ENCODE peak calls at places on chromosomes 13 and 19, in ten cellular contexts. N is foreskin fibroblast, T is cardiac fibroblast, I is heart left ventricle, K is thoracic aorta, W is left ventricle myocardium inferior, G is mucosa of descending colon, D is tibial nerve, M is body of pancreas, O is BE2C. A is an unnamed sample.
A peak's percentile ranks its signal among the peaks of the same experiment; 100 is the strongest.

GRCh38 chr13:49620170-49620621 is 8.1 kb upstream of the ARL11 start:
- DNase-seq in D (no peak), K (no peak), I (no peak), W (no peak), G (peak; percentile 59), N (peak; percentile 50), T (no peak), M (no peak), O (no peak), A (no peak)

GRCh38 chr19:19514215-19514633 is 1.1 kb downstream of the TSSK6 start:
- DNase-seq in G (peak; percentile 64), T (peak; percentile 61), M (peak; percentile 32), O (no peak), N (peak; percentile 75), K (no peak), I (peak; percentile 95), W (peak; percentile 84), D (no peak), A (no peak)

GRCh38 chr13:113491418-113491883 is 940 bp upstream of the DCUN1D2 start:
- DNase-seq in O (no peak), N (peak; percentile 66), T (peak; percentile 37), M (peak; percentile 47), D (no peak), W (peak; percentile 45), K (no peak), G (peak; percentile 67), I (no peak), A (peak; percentile 41)

GRCh38 chr13:55553736-55554135 is 1587.0 kb upstream of the PRR20A start:
- DNase-seq in I (no peak), K (no peak), N (no peak), O (no peak), W (no peak), D (no peak), M (no peak), G (no peak), T (no peak), A (no peak)

GRCh38 chr13:48263196-48263595 is 30.2 kb downstream of the ITM2B start:
- DNase-seq in I (no peak), T (peak; percentile 22), M (no peak), G (no peak), K (no peak), N (peak; percentile 9), W (no peak), O (no peak), D (no peak), A (no peak)

GRCh38 chr13:103066991-103067390 is 774 bp upstream of the SLC10A2 start:
- DNase-seq in D (no peak), T (no peak), O (no peak), G (no peak), K (no peak), N (no peak), W (no peak), M (no peak), I (no peak), A (no peak)

GRCh38 chr19:3712663-3713531 is 4.7 kb downstream of the TJP3 start:
- DNase-seq in O (no peak), I (no peak), G (peak; percentile 77), T (no peak), M (peak; percentile 57), N (no peak), W (no peak), K (no peak), D (no peak), A (no peak)

GRCh38 chr13:24254151-24254810 is 55.1 kb upstream of the C1QTNF9 start:
- DNase-seq in W (no peak), N (no peak), O (no peak), M (no peak), K (no peak), T (peak; percentile 77), G (no peak), D (no peak), I (no peak), A (no peak)

GRCh38 chr19:15354557-15355296 is 22.4 kb upstream of the BRD4 start:
- DNase-seq in T (no peak), I (no peak), D (no peak), N (no peak), O (no peak), G (no peak), K (no peak), M (no peak), W (no peak), A (no peak)

GRCh38 chr13:112651306-112651705 is 38.5 kb upstream of the ATP11A start:
- DNase-seq in O (no peak), W (no peak), G (no peak), N (no peak), D (no peak), K (no peak), I (no peak), T (peak; percentile 2), M (no peak), A (no peak)

GRCh38 chr19:51158474-51159129 is 16.5 kb downstream of the SIGLEC7 start:
- DNase-seq in D (no peak), O (peak; percentile 69), N (peak; percentile 25), W (peak; percentile 52), K (no peak), G (no peak), I (peak; percentile 78), M (peak; percentile 64), T (peak; percentile 47), A (peak; percentile 79)

DNA sequence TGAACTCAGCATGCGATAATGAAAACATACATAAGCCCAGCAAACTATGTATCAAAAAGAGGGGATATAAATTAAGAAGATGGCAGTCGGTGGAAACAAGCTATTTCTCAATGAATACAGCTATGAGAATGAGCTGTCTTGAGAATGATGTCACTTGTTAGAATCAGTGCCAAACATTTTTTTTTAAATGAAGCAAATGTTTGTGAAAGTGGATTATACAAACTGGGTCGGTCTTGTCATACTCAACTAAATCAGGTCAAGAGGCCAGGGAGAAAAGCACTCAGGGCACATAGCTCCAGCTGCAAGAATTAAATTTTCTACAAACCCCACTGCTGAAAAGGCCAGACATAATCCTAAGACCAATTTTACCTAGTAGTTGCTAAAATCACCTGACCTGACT is 1048.3 kb downstream of the SLITRK1 start:
- DNase-seq in W (no peak), O (no peak), I (no peak), K (no peak), T (peak; percentile 2), G (no peak), M (no peak), D (no peak), N (peak; percentile 31), A (no peak)
- TF ChIP-seq CTCF in W (no peak), O (no peak), I (no peak), K (no peak), T (no peak), G (no peak), M (no peak), D (no peak), N (no peak), A (no peak)

GRCh38 chr19:47113446-47114348 is at the start of gene ZC3H4:
- DNase-seq in G (peak; percentile 95), I (peak; percentile 94), W (peak; percentile 92), T (peak; percentile 96), O (peak; percentile 92), D (peak; percentile 93), N (peak; percentile 96), M (peak; percentile 97), K (peak; percentile 90), A (peak; percentile 93)

GRCh38 chr19:47111682-47112165 is 1.9 kb downstream of the ZC3H4 start:
- DNase-seq in O (no peak), T (no peak), D (no peak), G (no peak), W (no peak), M (no peak), I (no peak), N (no peak), K (no peak), A (no peak)

GRCh38 chr19:47112664-47113445 is 721 bp downstream of the ZC3H4 start:
- DNase-seq in T (peak; percentile 99), D (peak; percentile 98), O (peak; percentile 99), M (peak; percentile 99), G (peak; percentile 100), N (peak; percentile 100), W (peak; percentile 99), I (peak; percentile 99), K (peak; percentile 96), A (peak; percentile 99)

GRCh38 chr19:47111081-47111589 is 2.4 kb downstream of the ZC3H4 start:
- DNase-seq in K (no peak), O (peak; percentile 40), M (peak; percentile 36), W (no peak), G (peak; percentile 65), I (peak; percentile 69), N (no peak), T (no peak), D (no peak), A (no peak)

GRCh38 chr19:47112166-47112663 is 1.4 kb downstream of the ZC3H4 start:
- DNase-seq in G (peak; percentile 95), W (peak; percentile 92), K (no peak), N (peak; percentile 94), I (peak; percentile 96), M (peak; percentile 84), O (peak; percentile 90), T (peak; percentile 88), D (peak; percentile 72), A (peak; percentile 66)
- TF ChIP-seq CTCF in G (no peak), W (no peak), K (no peak), N (no peak), I (no peak), M (no peak), O (no peak), T (no peak), D (no peak), A (no peak)

GRCh38 chr13:60986301-60986700 is 429.3 kb downstream of the PCDH20 start:
- DNase-seq in N (no peak), T (no peak), O (no peak), G (no peak), K (no peak), M (no peak), I (no peak), W (no peak), D (no peak), A (no peak)

GRCh38 chr13:60990032-60990733 is 425.5 kb downstream of the PCDH20 start:
- DNase-seq in W (no peak), D (no peak), N (no peak), G (peak; percentile 35), K (no peak), M (peak; percentile 39), T (peak; percentile 1), I (no peak), O (no peak), A (peak; percentile 11)
- TF ChIP-seq CTCF in W (no peak), D (no peak), N (no peak), G (no peak), K (no peak), M (no peak), T (no peak), I (no peak), O (peak; percentile 13), A (no peak)

DNA sequence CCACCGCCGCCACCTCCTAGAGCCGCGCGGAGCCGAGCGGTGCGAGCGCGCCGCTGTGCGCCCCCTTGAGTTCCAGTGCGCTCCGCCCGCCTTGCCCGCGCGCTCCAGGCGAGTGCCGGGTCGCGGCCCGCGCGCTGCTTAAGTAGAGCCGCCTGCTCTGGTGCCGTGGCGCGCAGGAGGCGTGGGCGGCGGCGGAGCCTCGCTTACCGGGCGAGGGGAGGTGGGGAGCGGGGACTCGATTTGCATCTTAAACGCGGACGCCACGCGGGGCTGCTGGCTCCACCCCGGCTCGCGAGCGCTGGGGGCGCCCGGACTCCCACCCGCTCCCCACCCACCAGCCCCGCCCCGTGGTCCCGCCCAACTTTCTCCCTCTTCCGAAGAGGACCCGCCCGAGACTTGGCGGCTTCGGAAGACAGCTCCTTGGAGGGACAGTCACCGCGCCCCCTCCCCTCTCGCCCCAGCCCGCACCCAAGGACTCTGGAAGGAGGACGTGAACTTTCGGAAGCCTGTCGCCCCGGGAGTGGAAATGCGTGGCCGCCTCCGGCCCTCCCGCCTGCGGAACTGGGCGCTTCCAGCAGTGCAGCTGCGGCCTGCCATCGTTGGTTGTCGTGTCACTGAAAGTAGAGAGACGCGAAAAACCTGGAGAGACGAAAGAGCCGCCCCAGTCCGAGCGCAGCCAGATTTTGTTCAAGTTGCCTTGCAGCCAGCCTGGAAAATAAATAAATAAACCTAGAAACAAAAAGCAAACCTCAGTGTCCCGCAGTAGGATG is at the start of gene KCTD12:
- DNase-seq in W (peak; percentile 93), N (peak; percentile 95), T (peak; percentile 84), G (peak; percentile 90), O (peak; percentile 87), I (peak; percentile 96), M (peak; percentile 81), K (peak; percentile 59), D (peak; percentile 83), A (peak; percentile 77)
- TF ChIP-seq CTCF in W (peak; percentile 56), N (no peak), T (peak; percentile 8), G (no peak), O (no peak), I (no peak), M (no peak), K (no peak), D (peak; percentile 71), A (no peak)

A was measured in endothelial cell.